ENCODE peak calls at places on chromosomes 11 and 22, in ten cellular contexts. One of them, this sample, is unnamed.

GRCh38 chr11:95788921-95789505 is 569 bp downstream of the FAM76B start:
- DNase-seq in uterus: peak; percentile 19
- DNase-seq in HCT116: no peak
- DNase-seq in lung: peak; percentile 29
- DNase-seq in kidney epithelial cell: no peak
- DNase-seq in ovary: no peak
- DNase-seq in aorta: no peak
- DNase-seq in right cardiac atrium: no peak
- DNase-seq in AG04450: no peak
- DNase-seq in Peyer's patch: peak; percentile 49
- DNase-seq in this sample: peak; percentile 36

GRCh38 chr22:44438056-44438455 is 60.0 kb downstream of the RTL6 start:
- DNase-seq in AG04450: no peak
- DNase-seq in aorta: no peak
- DNase-seq in Peyer's patch: no peak
- DNase-seq in kidney epithelial cell: no peak
- DNase-seq in lung: no peak
- DNase-seq in ovary: no peak
- DNase-seq in right cardiac atrium: peak; percentile 40
- DNase-seq in HCT116: no peak
- DNase-seq in uterus: no peak
- DNase-seq in this sample: no peak

GRCh38 chr11:64572143-64572542 is 18.9 kb upstream of the SLC22A12 start:
- DNase-seq in aorta: no peak
- DNase-seq in lung: no peak
- DNase-seq in AG04450: no peak
- DNase-seq in kidney epithelial cell: no peak
- DNase-seq in ovary: no peak
- DNase-seq in HCT116: no peak
- DNase-seq in uterus: no peak
- DNase-seq in Peyer's patch: no peak
- DNase-seq in right cardiac atrium: no peak
- DNase-seq in this sample: no peak

GRCh38 chr11:46593550-46594382 is at the start of gene AMBRA1:
- DNase-seq in AG04450: peak; percentile 81
- DNase-seq in uterus: peak; percentile 81
- DNase-seq in kidney epithelial cell: peak; percentile 69
- DNase-seq in aorta: peak; percentile 85
- DNase-seq in Peyer's patch: peak; percentile 93
- DNase-seq in HCT116: peak; percentile 88
- DNase-seq in right cardiac atrium: peak; percentile 93
- DNase-seq in ovary: peak; percentile 90
- DNase-seq in lung: peak; percentile 88
- DNase-seq in this sample: peak; percentile 88

GRCh38 chr11:13720940-13721339 is 52.5 kb downstream of the FAR1 start:
- DNase-seq in kidney epithelial cell: no peak
- DNase-seq in ovary: no peak
- DNase-seq in HCT116: no peak
- DNase-seq in lung: no peak
- DNase-seq in right cardiac atrium: no peak
- DNase-seq in uterus: no peak
- DNase-seq in AG04450: no peak
- DNase-seq in aorta: no peak
- DNase-seq in Peyer's patch: no peak
- DNase-seq in this sample: no peak

GRCh38 chr11:88494857-88495256 is 157.3 kb upstream of the CTSC start:
- DNase-seq in ovary: no peak
- DNase-seq in Peyer's patch: no peak
- DNase-seq in aorta: no peak
- DNase-seq in lung: no peak
- DNase-seq in HCT116: no peak
- DNase-seq in right cardiac atrium: no peak
- DNase-seq in kidney epithelial cell: no peak
- DNase-seq in uterus: no peak
- DNase-seq in AG04450: no peak
- DNase-seq in this sample: no peak

GRCh38 chr11:9691865-9692264 is 28.0 kb downstream of the SWAP70 start:
- DNase-seq in right cardiac atrium: no peak
- DNase-seq in kidney epithelial cell: peak; percentile 64
- DNase-seq in ovary: no peak
- DNase-seq in Peyer's patch: no peak
- DNase-seq in lung: no peak
- DNase-seq in HCT116: peak; percentile 23
- DNase-seq in aorta: no peak
- DNase-seq in uterus: no peak
- DNase-seq in AG04450: no peak
- DNase-seq in this sample: peak; percentile 41

GRCh38 chr22:45638834-45639746 is 32.5 kb upstream of the ATXN10 start:
- DNase-seq in ovary: no peak
- DNase-seq in right cardiac atrium: peak; percentile 85
- DNase-seq in lung: peak; percentile 57
- DNase-seq in AG04450: no peak
- DNase-seq in uterus: peak; percentile 56
- DNase-seq in aorta: peak; percentile 66
- DNase-seq in kidney epithelial cell: no peak
- DNase-seq in HCT116: peak; percentile 49
- DNase-seq in Peyer's patch: peak; percentile 72
- DNase-seq in this sample: peak; percentile 55

GRCh38 chr11:116379185-116379828 is 393.5 kb downstream of the BUD13 start:
- DNase-seq in right cardiac atrium: peak; percentile 80
- DNase-seq in lung: no peak
- DNase-seq in aorta: no peak
- DNase-seq in uterus: no peak
- DNase-seq in Peyer's patch: no peak
- DNase-seq in AG04450: no peak
- DNase-seq in kidney epithelial cell: no peak
- DNase-seq in ovary: peak; percentile 44
- DNase-seq in HCT116: no peak
- DNase-seq in this sample: no peak

GRCh38 chr22:31857247-31857646 is 87.1 kb upstream of the YWHAH start:
- DNase-seq in kidney epithelial cell: peak; percentile 47
- DNase-seq in HCT116: no peak
- DNase-seq in Peyer's patch: no peak
- DNase-seq in AG04450: no peak
- DNase-seq in lung: no peak
- DNase-seq in uterus: no peak
- DNase-seq in ovary: no peak
- DNase-seq in right cardiac atrium: no peak
- DNase-seq in aorta: no peak
- DNase-seq in this sample: no peak

DNA sequence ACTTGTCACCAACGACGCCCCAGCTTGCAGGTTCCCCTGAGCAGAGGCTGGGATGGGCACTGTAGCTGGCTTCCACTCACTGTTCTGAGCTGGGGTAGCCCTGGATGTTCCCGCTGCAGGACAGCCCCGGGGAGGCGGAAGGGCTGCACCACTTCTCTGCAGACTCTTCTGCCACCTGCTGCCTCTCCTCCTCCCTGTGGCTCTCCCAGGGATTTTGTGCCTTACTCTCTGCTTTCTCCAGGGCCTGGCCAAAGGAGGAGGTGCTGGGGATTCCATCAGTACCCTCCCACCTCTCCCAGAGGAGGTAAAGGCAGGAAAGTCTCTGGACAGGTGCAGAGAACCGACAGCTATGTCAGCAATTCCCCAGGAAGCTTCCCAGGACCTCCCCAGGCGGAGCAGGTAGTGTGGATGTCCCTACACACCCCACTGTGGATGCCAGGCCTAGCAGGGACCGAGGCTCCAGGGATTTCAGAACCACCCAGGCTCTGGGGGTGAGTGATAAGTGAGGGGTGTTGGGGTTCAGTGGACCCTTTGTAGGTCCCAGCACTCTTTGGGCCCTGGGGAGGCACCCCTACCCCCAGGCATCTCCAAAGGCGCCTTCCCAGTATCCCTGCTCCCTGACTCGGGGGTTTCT is 11.3 kb downstream of the DUSP8 start:
- DNase-seq in AG04450: no peak
- DNase-seq in uterus: no peak
- DNase-seq in ovary: no peak
- DNase-seq in lung: no peak
- DNase-seq in Peyer's patch: no peak
- DNase-seq in aorta: no peak
- DNase-seq in HCT116: no peak
- DNase-seq in kidney epithelial cell: no peak
- DNase-seq in right cardiac atrium: no peak
- DNase-seq in this sample: no peak
- H3K27me3 ChIP-seq in AG04450: no peaks in the 10 kb centered on the region
- H3K27me3 ChIP-seq in uterus: no peaks in the 10 kb centered on the region
- H3K27me3 ChIP-seq in ovary: no peaks in the 10 kb centered on the region
- H3K27me3 ChIP-seq in lung: no peaks in the 10 kb centered on the region
- H3K27me3 ChIP-seq in Peyer's patch: no peaks in the 10 kb centered on the region
- H3K27me3 ChIP-seq in aorta: no peaks in the 10 kb centered on the region
- H3K27me3 ChIP-seq in HCT116: no peaks in the 10 kb centered on the region
- H3K27me3 ChIP-seq in kidney epithelial cell: no peaks in the 10 kb centered on the region
- H3K27me3 ChIP-seq in right cardiac atrium: no peaks in the 10 kb centered on the region
- H3K27me3 ChIP-seq in this sample: no peaks in the 10 kb centered on the region

GRCh38 chr22:49728566-49729271 is 99.0 kb downstream of the BRD1 start:
- DNase-seq in HCT116: no peak
- DNase-seq in uterus: no peak
- DNase-seq in lung: no peak
- DNase-seq in kidney epithelial cell: no peak
- DNase-seq in ovary: no peak
- DNase-seq in right cardiac atrium: no peak
- DNase-seq in Peyer's patch: no peak
- DNase-seq in aorta: no peak
- DNase-seq in AG04450: no peak
- DNase-seq in this sample: no peak

GRCh38 chr22:49726701-49727101 is 101.0 kb downstream of the BRD1 start:
- DNase-seq in kidney epithelial cell: no peak
- DNase-seq in Peyer's patch: no peak
- DNase-seq in aorta: no peak
- DNase-seq in uterus: no peak
- DNase-seq in ovary: no peak
- DNase-seq in lung: no peak
- DNase-seq in HCT116: no peak
- DNase-seq in AG04450: no peak
- DNase-seq in right cardiac atrium: no peak
- DNase-seq in this sample: no peak

GRCh38 chr22:49727881-49728563 is 99.7 kb downstream of the BRD1 start:
- DNase-seq in HCT116: no peak
- DNase-seq in aorta: peak; percentile 14
- DNase-seq in lung: no peak
- DNase-seq in Peyer's patch: no peak
- DNase-seq in ovary: no peak
- DNase-seq in kidney epithelial cell: no peak
- DNase-seq in AG04450: no peak
- DNase-seq in uterus: no peak
- DNase-seq in right cardiac atrium: no peak
- DNase-seq in this sample: no peak

GRCh38 chr22:49726022-49726681 is 101.5 kb downstream of the BRD1 start:
- DNase-seq in uterus: no peak
- DNase-seq in kidney epithelial cell: no peak
- DNase-seq in HCT116: no peak
- DNase-seq in AG04450: no peak
- DNase-seq in lung: no peak
- DNase-seq in aorta: no peak
- DNase-seq in right cardiac atrium: no peak
- DNase-seq in Peyer's patch: no peak
- DNase-seq in ovary: no peak
- DNase-seq in this sample: no peak

DNA sequence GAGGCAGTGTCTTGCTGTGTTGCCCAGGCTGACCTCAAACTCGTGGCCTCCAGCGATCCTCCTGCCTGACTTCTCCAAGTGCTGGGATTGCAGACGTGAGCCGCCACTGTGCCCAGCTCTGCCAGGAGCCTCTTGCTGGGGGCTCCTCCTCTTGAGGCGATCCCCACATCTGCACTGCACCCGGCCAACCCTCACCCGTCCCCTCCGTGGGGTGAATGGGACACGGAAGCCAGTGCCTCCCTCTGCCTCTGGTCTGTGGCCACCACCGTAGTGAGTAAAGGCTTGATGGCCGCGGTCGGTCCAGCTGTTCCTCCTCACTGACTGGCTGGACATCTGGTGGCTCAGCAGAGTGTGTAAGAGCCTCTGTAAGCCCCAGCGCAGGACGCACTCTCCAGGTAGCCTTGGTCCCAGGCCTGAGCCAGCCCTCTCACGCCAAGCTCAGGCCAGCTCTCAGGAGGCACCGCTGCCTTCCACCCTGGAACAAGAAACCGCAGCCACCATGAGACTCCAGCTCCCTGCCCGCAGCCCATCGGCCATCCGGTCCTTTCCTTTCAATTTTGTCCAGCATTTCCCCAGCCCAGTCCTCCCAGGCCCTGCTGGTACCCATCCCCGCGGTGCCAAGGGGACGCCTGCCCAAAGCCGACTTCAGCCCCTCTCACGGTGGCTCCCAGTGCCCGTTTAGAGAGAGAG is 100.3 kb downstream of the BRD1 start:
- DNase-seq in aorta: no peak
- DNase-seq in HCT116: no peak
- DNase-seq in AG04450: no peak
- DNase-seq in uterus: no peak
- DNase-seq in right cardiac atrium: no peak
- DNase-seq in lung: no peak
- DNase-seq in ovary: no peak
- DNase-seq in kidney epithelial cell: no peak
- DNase-seq in Peyer's patch: no peak
- DNase-seq in this sample: no peak
- H3K27me3 ChIP-seq in aorta: no peaks in the 10 kb centered on the region
- H3K27me3 ChIP-seq in HCT116: peaks cover 73% of the 10 kb centered on the region
- H3K27me3 ChIP-seq in AG04450: peaks cover 21% of the 10 kb centered on the region
- H3K27me3 ChIP-seq in uterus: no peaks in the 10 kb centered on the region
- H3K27me3 ChIP-seq in right cardiac atrium: no peaks in the 10 kb centered on the region
- H3K27me3 ChIP-seq in lung: peaks cover 3% of the 10 kb centered on the region
- H3K27me3 ChIP-seq in ovary: no peaks in the 10 kb centered on the region
- H3K27me3 ChIP-seq in kidney epithelial cell: peaks cover 35% of the 10 kb centered on the region
- H3K27me3 ChIP-seq in Peyer's patch: no peaks in the 10 kb centered on the region
- H3K27me3 ChIP-seq in this sample: peaks cover 2% of the 10 kb centered on the region

GRCh38 chr22:22376352-22376706 is 131.7 kb downstream of the VPREB1 start:
- DNase-seq in lung: no peak
- DNase-seq in right cardiac atrium: no peak
- DNase-seq in ovary: no peak
- DNase-seq in aorta: no peak
- DNase-seq in kidney epithelial cell: no peak
- DNase-seq in uterus: no peak
- DNase-seq in AG04450: no peak
- DNase-seq in HCT116: no peak
- DNase-seq in Peyer's patch: no peak
- DNase-seq in this sample: no peak
- H3K27me3 ChIP-seq in lung: peaks cover 3% of the 10 kb centered on the region
- H3K27me3 ChIP-seq in right cardiac atrium: no peaks in the 10 kb centered on the region
- H3K27me3 ChIP-seq in ovary: no peaks in the 10 kb centered on the region
- H3K27me3 ChIP-seq in aorta: no peaks in the 10 kb centered on the region
- H3K27me3 ChIP-seq in kidney epithelial cell: peaks cover 18% of the 10 kb centered on the region
- H3K27me3 ChIP-seq in uterus: no peaks in the 10 kb centered on the region
- H3K27me3 ChIP-seq in AG04450: peaks cover 9% of the 10 kb centered on the region
- H3K27me3 ChIP-seq in HCT116: peaks cover 20% of the 10 kb centered on the region
- H3K27me3 ChIP-seq in Peyer's patch: no peaks in the 10 kb centered on the region
- H3K27me3 ChIP-seq in this sample: peaks cover 12% of the 10 kb centered on the region

DNA sequence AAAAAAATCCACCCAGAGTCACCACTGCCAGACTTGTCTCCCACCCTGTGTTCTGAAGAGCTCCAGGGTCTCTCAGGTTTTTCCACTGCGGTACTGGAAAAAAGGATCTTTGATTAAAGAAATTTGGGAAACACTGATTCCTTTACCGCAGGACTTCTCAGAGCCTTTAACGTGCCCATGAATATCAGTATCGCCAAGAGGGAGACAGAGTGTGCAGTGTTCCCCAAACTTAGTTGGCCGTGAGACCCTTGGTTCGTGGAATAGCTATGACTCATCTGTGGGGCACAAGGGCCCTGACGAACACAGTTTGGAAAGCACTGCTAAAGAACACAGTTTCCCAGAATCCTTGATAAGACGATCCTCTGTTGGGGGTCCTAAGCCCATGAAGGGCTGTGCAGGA is 31.7 kb downstream of the SYT7 start:
- DNase-seq in lung: no peak
- DNase-seq in AG04450: no peak
- DNase-seq in right cardiac atrium: no peak
- DNase-seq in HCT116: no peak
- DNase-seq in aorta: no peak
- DNase-seq in Peyer's patch: no peak
- DNase-seq in uterus: no peak
- DNase-seq in ovary: no peak
- DNase-seq in kidney epithelial cell: no peak
- DNase-seq in this sample: no peak
- H3K27me3 ChIP-seq in lung: no peaks in the 10 kb centered on the region
- H3K27me3 ChIP-seq in AG04450: peaks cover 31% of the 10 kb centered on the region
- H3K27me3 ChIP-seq in right cardiac atrium: no peaks in the 10 kb centered on the region
- H3K27me3 ChIP-seq in HCT116: no peaks in the 10 kb centered on the region
- H3K27me3 ChIP-seq in aorta: no peaks in the 10 kb centered on the region
- H3K27me3 ChIP-seq in Peyer's patch: no peaks in the 10 kb centered on the region
- H3K27me3 ChIP-seq in uterus: no peaks in the 10 kb centered on the region
- H3K27me3 ChIP-seq in ovary: no peaks in the 10 kb centered on the region
- H3K27me3 ChIP-seq in kidney epithelial cell: peaks cover 57% of the 10 kb centered on the region
- H3K27me3 ChIP-seq in this sample: peaks cover 13% of the 10 kb centered on the region